ENCODE peak calls at places on chromosomes 5 and 9, in four cellular contexts. X is fibroblast of mammary gland, E is AG04450, J is fibroblast of villous mesenchyme. H is an unnamed sample.

GRCh38 chr9:89879276-89879675 is 274.5 kb downstream of the GADD45G start:
- DNase-seq in X (no peak), E (no peak), J (no peak), H (no peak)

GRCh38 chr5:180816608-180817534 is 14.3 kb upstream of the MGAT1 start:
- DNase-seq in X (peak), E (no peak), J (peak), H (peak)

GRCh38 chr5:1101991-1102713 is 9.7 kb downstream of the SLC12A7 start:
- DNase-seq in X (no peak), E (no peak), J (peak), H (no peak)

GRCh38 chr9:90641868-90642558 is 611 bp downstream of the DIRAS2 start:
- DNase-seq in X (no peak), E (no peak), J (peak), H (peak)

GRCh38 chr5:67538855-67539506 is 342.4 kb upstream of the CD180 start:
- DNase-seq in X (no peak), E (no peak), J (no peak), H (no peak)

GRCh38 chr9:135302329-135303279 is 177.0 kb upstream of the PPP1R26 start:
- DNase-seq in X (no peak), E (no peak), J (no peak), H (no peak)

GRCh38 chr5:152193391-152194107 is 211.5 kb downstream of the NMUR2 start:
- DNase-seq in X (no peak), E (no peak), J (no peak), H (no peak)

GRCh38 chr5:27472000-27472763 is 433.8 kb upstream of the CDH9 start:
- DNase-seq in X (peak), E (no peak), J (peak), H (peak)

GRCh38 chr9:31168161-31168560 is 1216.3 kb upstream of the ACO1 start:
- DNase-seq in X (no peak), E (no peak), J (no peak), H (no peak)

GRCh38 chr9:18596920-18597319 is 123.0 kb downstream of the ADAMTSL1 start:
- DNase-seq in X (peak), E (no peak), J (peak), H (no peak)

GRCh38 chr9:123617286-123617685 is 261.3 kb downstream of the CRB2 start:
- DNase-seq in X (no peak), E (no peak), J (no peak), H (no peak)

GRCh38 chr5:159189310-159189709 is 20.0 kb downstream of the RNF145 start:
- DNase-seq in X (no peak), E (no peak), J (no peak), H (peak)

GRCh38 chr5:177507165-177507564 is 2.5 kb downstream of the DOK3 start:
- DNase-seq in X (peak), E (no peak), J (peak), H (no peak)
- TF ChIP-seq CTCF in X (peak), E (peak), J (peak), H (peak)

DNA sequence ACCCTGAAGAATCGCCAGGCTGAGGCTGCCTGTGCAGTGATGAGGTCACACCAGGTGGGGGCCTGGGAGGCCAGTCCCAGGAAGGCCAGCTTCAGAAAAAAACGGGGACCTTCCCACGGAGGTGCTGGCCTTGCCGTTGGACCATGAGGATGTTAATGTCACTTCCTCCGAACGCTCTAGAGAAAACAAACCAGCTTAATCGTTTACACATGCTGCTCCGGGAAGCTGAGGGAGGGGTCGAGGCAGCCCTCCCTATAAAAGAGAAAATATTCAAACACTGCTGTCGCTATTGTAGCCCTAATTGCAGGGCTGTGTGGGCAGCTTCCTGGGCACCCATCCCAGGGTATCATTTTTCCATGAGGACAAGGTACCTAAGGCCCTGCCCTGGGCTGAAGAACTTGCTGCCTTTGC is 27.0 kb downstream of the PTGES start:
- DNase-seq in X (peak), E (no peak), J (no peak), H (no peak)
- TF ChIP-seq CTCF in X (no peak), E (no peak), J (no peak), H (no peak)

DNA sequence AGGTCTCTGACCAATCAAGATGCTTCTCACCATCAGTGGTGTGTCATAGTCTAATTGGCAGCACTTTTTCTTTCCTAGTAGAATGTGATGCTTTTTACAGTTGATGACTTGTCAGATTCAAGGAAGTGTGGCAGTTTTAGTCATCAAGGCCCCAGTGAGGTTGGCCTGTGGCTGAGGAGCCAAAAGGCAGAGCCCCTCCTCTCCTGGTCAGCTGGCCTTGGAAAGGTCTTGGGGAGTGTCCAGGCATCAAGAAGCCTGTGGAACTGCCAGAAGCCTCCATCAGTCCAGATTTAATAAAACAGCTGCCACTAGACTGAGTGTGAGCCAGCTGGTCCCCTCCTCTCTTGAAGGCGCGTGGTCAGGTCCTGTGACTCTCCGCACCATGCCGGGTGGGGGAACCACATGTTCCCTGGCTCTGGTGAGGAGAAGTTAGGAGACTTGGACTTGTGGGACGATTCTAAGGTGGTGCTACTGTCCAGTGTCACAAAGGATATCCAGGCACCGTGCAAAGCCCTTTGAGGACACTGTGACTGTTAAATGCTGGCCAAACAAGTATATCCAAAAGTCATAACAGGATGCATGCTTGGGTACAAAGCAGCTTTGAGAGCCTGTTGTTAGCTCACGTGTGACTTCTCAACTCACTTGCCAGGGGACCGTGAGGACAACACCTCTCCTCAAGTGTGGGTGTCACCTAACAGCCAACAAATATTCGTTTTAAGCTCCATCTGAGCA is 6.1 kb upstream of the ANGPTL2 start:
- DNase-seq in X (peak), E (no peak), J (no peak), H (peak)
- TF ChIP-seq CTCF in X (no peak), E (no peak), J (no peak), H (no peak)

DNA sequence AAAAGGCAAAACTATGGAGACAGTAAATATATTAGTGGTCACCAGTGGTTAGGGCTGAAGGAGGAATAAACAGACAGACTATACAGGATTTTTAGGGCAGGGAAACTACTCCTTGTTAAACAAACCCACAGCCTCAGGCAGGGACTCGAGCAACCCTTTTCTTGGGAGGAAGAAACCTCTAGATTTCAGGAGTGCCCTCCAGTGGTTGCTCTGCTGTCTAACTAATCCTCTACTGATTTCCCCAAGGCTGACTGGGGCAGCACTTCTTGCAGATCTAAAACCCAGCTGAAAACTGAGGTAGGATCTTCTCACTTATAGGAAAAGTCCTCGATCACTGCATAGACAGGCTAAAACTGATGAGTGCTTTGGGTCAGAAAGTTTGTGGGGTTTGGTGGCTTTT is 176.8 kb downstream of the ISOC1 start:
- DNase-seq in X (peak), E (no peak), J (peak), H (no peak)
- TF ChIP-seq CTCF in X (peak), E (no peak), J (peak), H (no peak)

GRCh38 chr5:79922626-79923025 is 68.4 kb downstream of the MTX3 start:
- DNase-seq in X (no peak), E (no peak), J (no peak), H (no peak)

GRCh38 chr5:79923431-79923830 is 67.6 kb downstream of the MTX3 start:
- DNase-seq in X (no peak), E (no peak), J (no peak), H (no peak)

GRCh38 chr5:79929095-79929494 is 62.0 kb downstream of the MTX3 start:
- DNase-seq in X (no peak), E (no peak), J (no peak), H (no peak)

GRCh38 chr5:79924936-79925893 is 65.8 kb downstream of the MTX3 start:
- DNase-seq in X (peak), E (no peak), J (peak), H (no peak)
- TF ChIP-seq CTCF in X (peak), E (peak), J (peak), H (peak)

GRCh38 chr5:105506692-105507277 is 1944.2 kb upstream of the NUDT12 start:
- DNase-seq in X (no peak), E (no peak), J (peak), H (peak)
- TF ChIP-seq CTCF in X (no peak), E (peak), J (peak), H (peak)

H was measured in astrocyte of the spinal cord.